ENCODE peak calls at places on chromosomes 16 and 17, in eight cellular contexts. T is HCT116; E is CD8-positive, alpha-beta memory T cell; U is stimulated activated CD4-positive, alpha-beta T cell treated with anti-CD3 and anti-CD28 coated beads, Interleukin-1b, Interleukin-23, amount 100 ng/mL, for 24 hours; R is tibial artery; Z is T-helper 2 cell; C is ovary; Y is Caco-2. H is an unnamed sample.

GRCh38 chr16:25097304-25097988 is 14.1 kb upstream of the LCMT1 start:
- DNase-seq in T (no peak), E (no peak), U (no peak), R (no peak), Z (no peak), C (no peak), Y (no peak), H (no peak)

GRCh38 chr17:51860934-51861561 is 297.5 kb downstream of the CA10 start:
- DNase-seq in T (peak), E (no peak), U (no peak), R (no peak), Z (peak), C (no peak), Y (peak), H (no peak)

GRCh38 chr17:65553009-65553645 is 8.3 kb downstream of the AXIN2 start:
- DNase-seq in T (no peak), E (no peak), U (no peak), R (no peak), Z (peak), C (no peak), Y (no peak), H (no peak)

GRCh38 chr17:79005063-79005861 is 4.3 kb downstream of the CANT1 start:
- DNase-seq in T (no peak), E (no peak), U (no peak), R (peak), Z (peak), C (peak), Y (no peak), H (no peak)

GRCh38 chr17:28726396-28726911 is 421 bp upstream of the TLCD1 start:
- DNase-seq in T (peak), E (peak), U (peak), R (peak), Z (peak), C (no peak), Y (peak), H (no peak)

GRCh38 chr16:79865918-79866317 is 265.4 kb upstream of the MAF start:
- DNase-seq in T (no peak), E (no peak), U (no peak), R (no peak), Z (no peak), C (no peak), Y (no peak), H (no peak)

GRCh38 chr16:22031483-22032083 is 23.7 kb downstream of the MOSMO start:
- DNase-seq in T (no peak), E (no peak), U (no peak), R (no peak), Z (no peak), C (no peak), Y (no peak), H (no peak)

GRCh38 chr17:9022553-9023388 is 1.5 kb downstream of the NTN1 start:
- DNase-seq in T (no peak), E (no peak), U (no peak), R (peak), Z (peak), C (no peak), Y (no peak), H (peak)

GRCh38 chr17:76995352-76996105 is 127.3 kb downstream of the MGAT5B start:
- DNase-seq in T (no peak), E (no peak), U (no peak), R (no peak), Z (no peak), C (no peak), Y (peak), H (no peak)

GRCh38 chr16:19745286-19746018 is 27.4 kb downstream of the IQCK start:
- DNase-seq in T (no peak), E (no peak), U (no peak), R (no peak), Z (no peak), C (no peak), Y (no peak), H (no peak)

GRCh38 chr16:78594191-78594590 is 494.7 kb downstream of the WWOX start:
- DNase-seq in T (no peak), E (no peak), U (no peak), R (no peak), Z (no peak), C (no peak), Y (no peak), H (no peak)

GRCh38 chr16:84897911-84898377 is 78.2 kb downstream of the CRISPLD2 start:
- DNase-seq in T (no peak), E (no peak), U (no peak), R (no peak), Z (no peak), C (no peak), Y (no peak), H (no peak)

GRCh38 chr16:35725949-35726348 is 2266.5 kb downstream of the TP53TG3F start:
- DNase-seq in T (no peak), E (no peak), U (no peak), R (no peak), Z (no peak), C (no peak), Y (no peak), H (no peak)

GRCh38 chr17:30379303-30380105 is 777 bp downstream of the CPD start:
- DNase-seq in T (no peak), E (peak), U (no peak), R (no peak), Z (peak), C (peak), Y (peak), H (peak)

GRCh38 chr16:52271088-52271487 is 275.9 kb downstream of the TOX3 start:
- DNase-seq in T (no peak), E (no peak), U (no peak), R (no peak), Z (no peak), C (no peak), Y (no peak), H (no peak)

GRCh38 chr16:57807968-57808528 is 5.8 kb upstream of the KIFC3 start:
- DNase-seq in T (peak), E (peak), U (peak), R (peak), Z (peak), C (peak), Y (peak), H (peak)

GRCh38 chr17:59558953-59559352 is 6.5 kb upstream of the DHX40 start:
- DNase-seq in T (no peak), E (no peak), U (no peak), R (no peak), Z (no peak), C (no peak), Y (no peak), H (no peak)

GRCh38 chr17:39662551-39663339 is 2.4 kb upstream of the TCAP start:
- DNase-seq in T (no peak), E (no peak), U (no peak), R (peak), Z (no peak), C (no peak), Y (no peak), H (no peak)

GRCh38 chr17:68197091-68197996 is 50.5 kb upstream of the AMZ2 start:
- DNase-seq in T (no peak), E (peak), U (no peak), R (no peak), Z (peak), C (no peak), Y (peak), H (peak)

GRCh38 chr17:61362852-61363600 is 36.6 kb upstream of the TBX2 start:
- DNase-seq in T (no peak), E (no peak), U (no peak), R (no peak), Z (no peak), C (no peak), Y (no peak), H (no peak)

GRCh38 chr16:70257391-70257790 is 5.7 kb upstream of the EXOSC6 start:
- DNase-seq in T (no peak), E (no peak), U (no peak), R (no peak), Z (no peak), C (no peak), Y (no peak), H (no peak)

GRCh38 chr17:61230972-61231820 is 168.4 kb upstream of the TBX2 start:
- DNase-seq in T (no peak), E (no peak), U (no peak), R (no peak), Z (peak), C (no peak), Y (peak), H (no peak)

GRCh38 chr16:27404163-27404823 is 2.3 kb downstream of the IL21R start:
- DNase-seq in T (no peak), E (no peak), U (no peak), R (no peak), Z (peak), C (no peak), Y (no peak), H (no peak)

H was measured in psoas muscle.